ENCODE peak calls at places on chromosomes 2 and 18, in eight cellular contexts. One of them, this sample, is unnamed.

GRCh38 chr2:204706939-204707338 is 161.7 kb downstream of the PARD3B start:
- DNase-seq in stimulated activated CD8-positive, alpha-beta memory T cell treated with anti-CD3 and anti-CD28 coated beads, Interleukin-4, amount 100 ng/mL, for 4 hours: no peak
- DNase-seq in right cardiac atrium: no peak
- DNase-seq in Kasumi-1: no peak
- DNase-seq in activated CD8-positive, alpha-beta T cell treated with anti-CD3 and anti-CD28 coated beads for 36 hours: no peak
- DNase-seq in RWPE1: no peak
- DNase-seq in MV-4-11: no peak
- DNase-seq in brain microvascular endothelial cell: peak; percentile 15
- DNase-seq in this sample: peak; percentile 54

GRCh38 chr2:191618789-191619185 is 59.1 kb upstream of the NABP1 start:
- DNase-seq in brain microvascular endothelial cell: no peak
- DNase-seq in right cardiac atrium: no peak
- DNase-seq in RWPE1: no peak
- DNase-seq in Kasumi-1: no peak
- DNase-seq in activated CD8-positive, alpha-beta T cell treated with anti-CD3 and anti-CD28 coated beads for 36 hours: no peak
- DNase-seq in MV-4-11: no peak
- DNase-seq in stimulated activated CD8-positive, alpha-beta memory T cell treated with anti-CD3 and anti-CD28 coated beads, Interleukin-4, amount 100 ng/mL, for 4 hours: no peak
- DNase-seq in this sample: no peak

GRCh38 chr2:133171396-133172004 is 396.8 kb downstream of the NCKAP5 start:
- DNase-seq in Kasumi-1: peak; percentile 70
- DNase-seq in stimulated activated CD8-positive, alpha-beta memory T cell treated with anti-CD3 and anti-CD28 coated beads, Interleukin-4, amount 100 ng/mL, for 4 hours: no peak
- DNase-seq in activated CD8-positive, alpha-beta T cell treated with anti-CD3 and anti-CD28 coated beads for 36 hours: no peak
- DNase-seq in MV-4-11: peak; percentile 29
- DNase-seq in right cardiac atrium: no peak
- DNase-seq in RWPE1: peak; percentile 26
- DNase-seq in brain microvascular endothelial cell: peak; percentile 58
- DNase-seq in this sample: peak; percentile 75

GRCh38 chr2:190350371-190350770 is 7.0 kb downstream of the INPP1 start:
- DNase-seq in stimulated activated CD8-positive, alpha-beta memory T cell treated with anti-CD3 and anti-CD28 coated beads, Interleukin-4, amount 100 ng/mL, for 4 hours: no peak
- DNase-seq in right cardiac atrium: no peak
- DNase-seq in RWPE1: no peak
- DNase-seq in brain microvascular endothelial cell: no peak
- DNase-seq in activated CD8-positive, alpha-beta T cell treated with anti-CD3 and anti-CD28 coated beads for 36 hours: no peak
- DNase-seq in Kasumi-1: no peak
- DNase-seq in MV-4-11: no peak
- DNase-seq in this sample: no peak

GRCh38 chr2:3712424-3712823 is 9.0 kb downstream of the DCDC2C start:
- DNase-seq in activated CD8-positive, alpha-beta T cell treated with anti-CD3 and anti-CD28 coated beads for 36 hours: no peak
- DNase-seq in right cardiac atrium: no peak
- DNase-seq in brain microvascular endothelial cell: no peak
- DNase-seq in stimulated activated CD8-positive, alpha-beta memory T cell treated with anti-CD3 and anti-CD28 coated beads, Interleukin-4, amount 100 ng/mL, for 4 hours: no peak
- DNase-seq in Kasumi-1: no peak
- DNase-seq in MV-4-11: no peak
- DNase-seq in RWPE1: no peak
- DNase-seq in this sample: no peak

GRCh38 chr2:153497938-153498629 is 19.5 kb upstream of the RPRM start:
- DNase-seq in MV-4-11: no peak
- DNase-seq in RWPE1: no peak
- DNase-seq in stimulated activated CD8-positive, alpha-beta memory T cell treated with anti-CD3 and anti-CD28 coated beads, Interleukin-4, amount 100 ng/mL, for 4 hours: no peak
- DNase-seq in right cardiac atrium: peak; percentile 27
- DNase-seq in Kasumi-1: no peak
- DNase-seq in brain microvascular endothelial cell: no peak
- DNase-seq in activated CD8-positive, alpha-beta T cell treated with anti-CD3 and anti-CD28 coated beads for 36 hours: no peak
- DNase-seq in this sample: no peak

GRCh38 chr2:96353032-96353561 is 17.5 kb downstream of the NCAPH start:
- DNase-seq in RWPE1: no peak
- DNase-seq in right cardiac atrium: peak; percentile 86
- DNase-seq in brain microvascular endothelial cell: peak; percentile 77
- DNase-seq in Kasumi-1: no peak
- DNase-seq in activated CD8-positive, alpha-beta T cell treated with anti-CD3 and anti-CD28 coated beads for 36 hours: no peak
- DNase-seq in stimulated activated CD8-positive, alpha-beta memory T cell treated with anti-CD3 and anti-CD28 coated beads, Interleukin-4, amount 100 ng/mL, for 4 hours: no peak
- DNase-seq in MV-4-11: no peak
- DNase-seq in this sample: no peak

GRCh38 chr2:136255648-136256461 is 137.9 kb upstream of the CXCR4 start:
- DNase-seq in MV-4-11: peak; percentile 98
- DNase-seq in right cardiac atrium: no peak
- DNase-seq in Kasumi-1: peak; percentile 94
- DNase-seq in activated CD8-positive, alpha-beta T cell treated with anti-CD3 and anti-CD28 coated beads for 36 hours: no peak
- DNase-seq in RWPE1: no peak
- DNase-seq in stimulated activated CD8-positive, alpha-beta memory T cell treated with anti-CD3 and anti-CD28 coated beads, Interleukin-4, amount 100 ng/mL, for 4 hours: no peak
- DNase-seq in brain microvascular endothelial cell: no peak
- DNase-seq in this sample: peak; percentile 88

GRCh38 chr18:77970814-77971213 is 721.2 kb downstream of the GALR1 start:
- DNase-seq in activated CD8-positive, alpha-beta T cell treated with anti-CD3 and anti-CD28 coated beads for 36 hours: no peak
- DNase-seq in stimulated activated CD8-positive, alpha-beta memory T cell treated with anti-CD3 and anti-CD28 coated beads, Interleukin-4, amount 100 ng/mL, for 4 hours: no peak
- DNase-seq in right cardiac atrium: no peak
- DNase-seq in MV-4-11: no peak
- DNase-seq in brain microvascular endothelial cell: no peak
- DNase-seq in Kasumi-1: no peak
- DNase-seq in RWPE1: no peak
- DNase-seq in this sample: no peak